ENCODE peak calls at places on chromosomes 12 and 14, in ten cellular contexts. One of them, this sample, is unnamed. For H3K4me1, the result is how much of the 10 kb centered on the place peaks cover.

GRCh38 chr12:121279507-121279915 is 17.0 kb downstream of the CAMKK2 start:
- DNase-seq in neural progenitor cell: no peak
- DNase-seq in hepatocyte: no peak
- DNase-seq in K562: no peak
- DNase-seq in CD4-positive, CD25-positive, alpha-beta regulatory T cell: no peak
- DNase-seq in breast epithelium: no peak
- DNase-seq in CD8-positive, alpha-beta T cell: no peak
- DNase-seq in tibial artery: no peak
- DNase-seq in psoas muscle: peak
- DNase-seq in PC-3: no peak
- DNase-seq in this sample: no peak

GRCh38 chr12:4221157-4221556 is 52.4 kb upstream of the CCND2 start:
- DNase-seq in tibial artery: no peak
- DNase-seq in breast epithelium: no peak
- DNase-seq in K562: no peak
- DNase-seq in CD4-positive, CD25-positive, alpha-beta regulatory T cell: no peak
- DNase-seq in neural progenitor cell: no peak
- DNase-seq in PC-3: no peak
- DNase-seq in hepatocyte: no peak
- DNase-seq in CD8-positive, alpha-beta T cell: no peak
- DNase-seq in psoas muscle: no peak
- DNase-seq in this sample: no peak

GRCh38 chr12:47838286-47838931 is 18.7 kb upstream of the HDAC7 start:
- DNase-seq in psoas muscle: no peak
- DNase-seq in CD8-positive, alpha-beta T cell: peak
- DNase-seq in PC-3: peak
- DNase-seq in CD4-positive, CD25-positive, alpha-beta regulatory T cell: no peak
- DNase-seq in hepatocyte: peak
- DNase-seq in K562: peak
- DNase-seq in neural progenitor cell: peak
- DNase-seq in tibial artery: peak
- DNase-seq in breast epithelium: no peak
- DNase-seq in this sample: no peak

GRCh38 chr12:14264777-14265176 is 100.7 kb upstream of the ATF7IP start:
- DNase-seq in neural progenitor cell: no peak
- DNase-seq in CD8-positive, alpha-beta T cell: no peak
- DNase-seq in CD4-positive, CD25-positive, alpha-beta regulatory T cell: no peak
- DNase-seq in hepatocyte: no peak
- DNase-seq in breast epithelium: no peak
- DNase-seq in tibial artery: no peak
- DNase-seq in psoas muscle: no peak
- DNase-seq in K562: no peak
- DNase-seq in PC-3: no peak
- DNase-seq in this sample: no peak

GRCh38 chr14:99807413-99808132 is 14.4 kb downstream of the EML1 start:
- DNase-seq in neural progenitor cell: peak
- DNase-seq in tibial artery: no peak
- DNase-seq in hepatocyte: peak
- DNase-seq in K562: no peak
- DNase-seq in psoas muscle: no peak
- DNase-seq in CD8-positive, alpha-beta T cell: no peak
- DNase-seq in breast epithelium: no peak
- DNase-seq in CD4-positive, CD25-positive, alpha-beta regulatory T cell: no peak
- DNase-seq in PC-3: peak
- DNase-seq in this sample: no peak

GRCh38 chr14:100677152-100677924 is 49.4 kb upstream of the DLK1 start:
- DNase-seq in hepatocyte: peak
- DNase-seq in PC-3: no peak
- DNase-seq in tibial artery: no peak
- DNase-seq in CD8-positive, alpha-beta T cell: no peak
- DNase-seq in breast epithelium: no peak
- DNase-seq in K562: no peak
- DNase-seq in psoas muscle: peak
- DNase-seq in neural progenitor cell: no peak
- DNase-seq in CD4-positive, CD25-positive, alpha-beta regulatory T cell: no peak
- DNase-seq in this sample: peak

GRCh38 chr12:19474147-19474546 is 34.9 kb downstream of the AEBP2 start:
- DNase-seq in PC-3: no peak
- DNase-seq in CD4-positive, CD25-positive, alpha-beta regulatory T cell: no peak
- DNase-seq in psoas muscle: no peak
- DNase-seq in K562: no peak
- DNase-seq in hepatocyte: no peak
- DNase-seq in tibial artery: no peak
- DNase-seq in CD8-positive, alpha-beta T cell: no peak
- DNase-seq in breast epithelium: no peak
- DNase-seq in neural progenitor cell: no peak
- DNase-seq in this sample: no peak

GRCh38 chr12:93507151-93507550 is 39.8 kb downstream of the MRPL42 start:
- DNase-seq in hepatocyte: no peak
- DNase-seq in tibial artery: no peak
- DNase-seq in psoas muscle: no peak
- DNase-seq in breast epithelium: no peak
- DNase-seq in PC-3: no peak
- DNase-seq in neural progenitor cell: no peak
- DNase-seq in CD8-positive, alpha-beta T cell: no peak
- DNase-seq in CD4-positive, CD25-positive, alpha-beta regulatory T cell: no peak
- DNase-seq in K562: no peak
- DNase-seq in this sample: no peak

GRCh38 chr14:44657688-44658388 is 150.8 kb upstream of the FSCB start:
- DNase-seq in tibial artery: no peak
- DNase-seq in breast epithelium: no peak
- DNase-seq in hepatocyte: peak
- DNase-seq in K562: no peak
- DNase-seq in PC-3: peak
- DNase-seq in CD8-positive, alpha-beta T cell: no peak
- DNase-seq in CD4-positive, CD25-positive, alpha-beta regulatory T cell: no peak
- DNase-seq in psoas muscle: no peak
- DNase-seq in neural progenitor cell: peak
- DNase-seq in this sample: no peak

GRCh38 chr12:60182354-60182753 is 586.5 kb downstream of the SLC16A7 start:
- DNase-seq in CD4-positive, CD25-positive, alpha-beta regulatory T cell: no peak
- DNase-seq in K562: no peak
- DNase-seq in tibial artery: no peak
- DNase-seq in neural progenitor cell: no peak
- DNase-seq in CD8-positive, alpha-beta T cell: no peak
- DNase-seq in breast epithelium: no peak
- DNase-seq in hepatocyte: no peak
- DNase-seq in psoas muscle: no peak
- DNase-seq in PC-3: peak
- DNase-seq in this sample: no peak

GRCh38 chr12:48973992-48974673 is 2.6 kb upstream of the WNT10B start:
- DNase-seq in hepatocyte: peak
- DNase-seq in CD4-positive, CD25-positive, alpha-beta regulatory T cell: peak
- DNase-seq in neural progenitor cell: peak
- DNase-seq in breast epithelium: no peak
- DNase-seq in PC-3: no peak
- DNase-seq in tibial artery: no peak
- DNase-seq in K562: peak
- DNase-seq in psoas muscle: peak
- DNase-seq in CD8-positive, alpha-beta T cell: no peak
- DNase-seq in this sample: peak

GRCh38 chr12:52149651-52150241 is 42.1 kb downstream of the KRT80 start:
- DNase-seq in hepatocyte: no peak
- DNase-seq in tibial artery: no peak
- DNase-seq in K562: no peak
- DNase-seq in neural progenitor cell: no peak
- DNase-seq in CD8-positive, alpha-beta T cell: no peak
- DNase-seq in PC-3: no peak
- DNase-seq in CD4-positive, CD25-positive, alpha-beta regulatory T cell: no peak
- DNase-seq in breast epithelium: no peak
- DNase-seq in psoas muscle: no peak
- DNase-seq in this sample: no peak

GRCh38 chr14:29895591-29896043 is 32.0 kb downstream of the PRKD1 start:
- DNase-seq in tibial artery: no peak
- DNase-seq in PC-3: peak
- DNase-seq in K562: no peak
- DNase-seq in CD8-positive, alpha-beta T cell: no peak
- DNase-seq in psoas muscle: no peak
- DNase-seq in neural progenitor cell: no peak
- DNase-seq in CD4-positive, CD25-positive, alpha-beta regulatory T cell: no peak
- DNase-seq in hepatocyte: peak
- DNase-seq in breast epithelium: no peak
- DNase-seq in this sample: no peak

GRCh38 chr12:100044266-100044665 is 59.5 kb upstream of the ANKS1B start:
- DNase-seq in breast epithelium: no peak
- DNase-seq in psoas muscle: no peak
- DNase-seq in hepatocyte: no peak
- DNase-seq in CD4-positive, CD25-positive, alpha-beta regulatory T cell: no peak
- DNase-seq in PC-3: no peak
- DNase-seq in CD8-positive, alpha-beta T cell: no peak
- DNase-seq in neural progenitor cell: no peak
- DNase-seq in K562: peak
- DNase-seq in tibial artery: no peak
- DNase-seq in this sample: no peak

GRCh38 chr12:124713041-124713435 is 145.6 kb upstream of the NCOR2 start:
- DNase-seq in CD8-positive, alpha-beta T cell: no peak
- DNase-seq in K562: no peak
- DNase-seq in tibial artery: peak
- DNase-seq in breast epithelium: no peak
- DNase-seq in PC-3: no peak
- DNase-seq in neural progenitor cell: no peak
- DNase-seq in hepatocyte: no peak
- DNase-seq in psoas muscle: peak
- DNase-seq in CD4-positive, CD25-positive, alpha-beta regulatory T cell: no peak
- DNase-seq in this sample: peak

GRCh38 chr12:56286044-56286830 is 13.9 kb downstream of the CS start:
- DNase-seq in hepatocyte: no peak
- DNase-seq in CD8-positive, alpha-beta T cell: no peak
- DNase-seq in PC-3: no peak
- DNase-seq in neural progenitor cell: no peak
- DNase-seq in tibial artery: no peak
- DNase-seq in CD4-positive, CD25-positive, alpha-beta regulatory T cell: no peak
- DNase-seq in K562: no peak
- DNase-seq in psoas muscle: no peak
- DNase-seq in breast epithelium: no peak
- DNase-seq in this sample: no peak

GRCh38 chr14:69665596-69665995 is 54.2 kb downstream of the SUSD6 start:
- DNase-seq in neural progenitor cell: no peak
- DNase-seq in K562: no peak
- DNase-seq in tibial artery: no peak
- DNase-seq in breast epithelium: no peak
- DNase-seq in hepatocyte: no peak
- DNase-seq in CD8-positive, alpha-beta T cell: no peak
- DNase-seq in PC-3: no peak
- DNase-seq in CD4-positive, CD25-positive, alpha-beta regulatory T cell: no peak
- DNase-seq in psoas muscle: no peak
- DNase-seq in this sample: no peak
- H3K4me1 ChIP-seq in neural progenitor cell: under half
- H3K4me1 ChIP-seq in K562: under half
- H3K4me1 ChIP-seq in tibial artery: half or more
- H3K4me1 ChIP-seq in breast epithelium: under half
- H3K4me1 ChIP-seq in hepatocyte: half or more
- H3K4me1 ChIP-seq in CD8-positive, alpha-beta T cell: under half
- H3K4me1 ChIP-seq in PC-3: under half
- H3K4me1 ChIP-seq in CD4-positive, CD25-positive, alpha-beta regulatory T cell: half or more
- H3K4me1 ChIP-seq in psoas muscle: half or more
- H3K4me1 ChIP-seq in this sample: half or more

DNA sequence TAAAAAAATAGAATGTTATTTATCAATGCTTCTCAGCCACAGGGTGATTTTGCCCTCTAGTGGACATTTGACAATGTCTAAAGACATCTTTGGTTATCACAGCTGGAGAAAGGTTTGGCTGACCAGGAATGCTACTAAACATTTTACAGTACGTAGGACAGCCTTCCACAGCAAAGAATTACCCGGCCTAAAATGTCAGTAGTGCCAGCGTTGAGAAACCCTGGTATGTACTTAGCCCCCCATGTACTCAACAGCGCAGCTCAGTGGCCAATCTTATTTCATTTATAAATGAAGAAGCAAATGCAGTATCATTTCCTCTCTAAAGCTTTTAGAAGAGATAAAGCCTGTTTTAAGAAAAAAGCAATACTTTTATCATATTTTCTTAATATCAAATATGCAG is 5.8 kb downstream of the MARK3 start:
- DNase-seq in psoas muscle: no peak
- DNase-seq in hepatocyte: peak
- DNase-seq in neural progenitor cell: peak
- DNase-seq in CD4-positive, CD25-positive, alpha-beta regulatory T cell: peak
- DNase-seq in tibial artery: no peak
- DNase-seq in K562: peak
- DNase-seq in breast epithelium: no peak
- DNase-seq in CD8-positive, alpha-beta T cell: peak
- DNase-seq in PC-3: peak
- DNase-seq in this sample: peak
- H3K4me1 ChIP-seq in psoas muscle: half or more
- H3K4me1 ChIP-seq in hepatocyte: under half
- H3K4me1 ChIP-seq in neural progenitor cell: under half
- H3K4me1 ChIP-seq in CD4-positive, CD25-positive, alpha-beta regulatory T cell: half or more
- H3K4me1 ChIP-seq in tibial artery: half or more
- H3K4me1 ChIP-seq in K562: under half
- H3K4me1 ChIP-seq in breast epithelium: under half
- H3K4me1 ChIP-seq in CD8-positive, alpha-beta T cell: half or more
- H3K4me1 ChIP-seq in PC-3: under half
- H3K4me1 ChIP-seq in this sample: half or more

DNA sequence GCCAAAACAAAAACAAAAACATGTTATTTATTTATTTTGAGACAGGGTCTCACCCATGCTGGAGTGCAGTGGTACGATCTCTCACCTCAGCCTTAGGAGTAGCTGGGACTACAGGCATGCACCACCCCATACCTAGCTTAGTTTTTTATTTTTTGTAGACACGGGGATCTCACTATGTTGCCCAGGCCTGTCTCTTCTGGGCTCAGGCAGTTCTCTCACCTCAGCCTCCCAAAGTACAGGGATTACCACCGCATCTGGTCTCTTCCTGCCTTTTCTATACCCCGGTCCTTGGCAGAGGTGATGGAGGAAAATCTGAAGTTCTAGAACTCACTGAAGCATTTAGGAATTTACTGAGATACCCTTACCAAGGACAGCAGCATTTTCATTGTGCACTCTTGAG is 6.8 kb upstream of the IRF2BPL start:
- DNase-seq in breast epithelium: no peak
- DNase-seq in psoas muscle: no peak
- DNase-seq in CD4-positive, CD25-positive, alpha-beta regulatory T cell: no peak
- DNase-seq in CD8-positive, alpha-beta T cell: no peak
- DNase-seq in K562: no peak
- DNase-seq in PC-3: no peak
- DNase-seq in neural progenitor cell: no peak
- DNase-seq in hepatocyte: no peak
- DNase-seq in tibial artery: no peak
- DNase-seq in this sample: no peak
- H3K4me1 ChIP-seq in breast epithelium: under half
- H3K4me1 ChIP-seq in psoas muscle: under half
- H3K4me1 ChIP-seq in CD4-positive, CD25-positive, alpha-beta regulatory T cell: half or more
- H3K4me1 ChIP-seq in CD8-positive, alpha-beta T cell: half or more
- H3K4me1 ChIP-seq in K562: under half
- H3K4me1 ChIP-seq in PC-3: half or more
- H3K4me1 ChIP-seq in neural progenitor cell: under half
- H3K4me1 ChIP-seq in hepatocyte: half or more
- H3K4me1 ChIP-seq in tibial artery: half or more
- H3K4me1 ChIP-seq in this sample: half or more

DNA sequence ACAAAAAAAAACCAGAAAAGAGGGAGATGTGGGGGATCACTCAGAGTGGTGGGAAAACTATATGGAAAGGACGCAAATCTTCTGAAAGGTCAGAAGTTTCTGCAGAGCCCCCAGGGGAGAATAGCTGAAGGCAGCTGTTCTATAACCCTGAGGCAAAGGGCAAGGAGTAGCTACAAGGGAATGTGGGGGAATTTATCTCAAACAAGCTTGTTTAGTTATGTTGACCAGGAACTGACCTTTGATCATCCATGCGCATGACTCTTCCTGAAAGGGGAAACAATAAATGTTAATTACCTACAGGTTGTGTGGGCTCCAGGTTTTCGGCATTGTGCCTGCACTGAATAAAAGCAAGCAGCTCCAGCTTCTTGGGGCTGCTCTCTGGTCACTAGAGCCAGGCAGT is 968.5 kb downstream of the AACS start:
- DNase-seq in PC-3: no peak
- DNase-seq in tibial artery: no peak
- DNase-seq in neural progenitor cell: no peak
- DNase-seq in psoas muscle: no peak
- DNase-seq in K562: no peak
- DNase-seq in breast epithelium: no peak
- DNase-seq in hepatocyte: peak
- DNase-seq in CD8-positive, alpha-beta T cell: no peak
- DNase-seq in CD4-positive, CD25-positive, alpha-beta regulatory T cell: no peak
- DNase-seq in this sample: no peak
- H3K4me1 ChIP-seq in PC-3: under half
- H3K4me1 ChIP-seq in tibial artery: under half
- H3K4me1 ChIP-seq in neural progenitor cell: under half
- H3K4me1 ChIP-seq in psoas muscle: under half
- H3K4me1 ChIP-seq in K562: under half
- H3K4me1 ChIP-seq in breast epithelium: under half
- H3K4me1 ChIP-seq in hepatocyte: under half
- H3K4me1 ChIP-seq in CD8-positive, alpha-beta T cell: under half
- H3K4me1 ChIP-seq in CD4-positive, CD25-positive, alpha-beta regulatory T cell: under half
- H3K4me1 ChIP-seq in this sample: under half